ENCODE peak calls at places on chromosomes 6 and 20, in five cellular contexts. M, V, Y, H and O are unnamed samples.

GRCh38 chr6:140445474-140446004 is 1071.1 kb upstream of the CITED2 start:
- DNase-seq in M (peak; percentile 34), H (no peak), Y (peak; percentile 49), V (no peak), O (no peak)

GRCh38 chr20:63313349-63314014 is 20.5 kb downstream of the COL20A1 start:
- DNase-seq in Y (no peak), M (no peak), H (no peak), V (no peak), O (no peak)

GRCh38 chr6:14046476-14047068 is 71.0 kb upstream of the CD83 start:
- DNase-seq in H (peak; percentile 49), M (no peak), V (no peak), Y (peak; percentile 78), O (peak; percentile 54)

GRCh38 chr20:33188421-33188820 is 20.5 kb downstream of the BPIFA2 start:
- DNase-seq in H (no peak), V (no peak), Y (no peak), M (no peak), O (no peak)

GRCh38 chr6:132190097-132190814 is 211.0 kb downstream of the MOXD1 start:
- DNase-seq in V (no peak), Y (no peak), M (peak; percentile 43), H (no peak), O (no peak)

GRCh38 chr6:56746767-56747504 is 104.2 kb upstream of the DST start:
- DNase-seq in H (no peak), M (no peak), Y (no peak), V (no peak), O (no peak)

GRCh38 chr20:49270736-49271135 is 7.1 kb downstream of the ZNFX1 start:
- DNase-seq in Y (no peak), M (no peak), H (no peak), V (no peak), O (no peak)

GRCh38 chr20:48983423-48984400 is 62.2 kb downstream of the ARFGEF2 start:
- DNase-seq in V (no peak), M (peak; percentile 43), H (no peak), Y (peak; percentile 43), O (peak; percentile 63)

GRCh38 chr6:106974999-106975698 is 620 bp upstream of the CD24 start:
- DNase-seq in H (peak; percentile 33), V (peak; percentile 47), M (no peak), Y (peak; percentile 38), O (peak; percentile 75)

GRCh38 chr6:111423960-111424846 is 58.8 kb downstream of the REV3L start:
- DNase-seq in H (peak; percentile 39), V (peak; percentile 71), Y (peak; percentile 12), M (no peak), O (peak; percentile 64)

GRCh38 chr20:35539756-35540212 is 2.1 kb upstream of the ERGIC3 start:
- DNase-seq in H (peak; percentile 83), V (peak; percentile 38), M (no peak), Y (no peak), O (peak; percentile 91)

GRCh38 chr20:38829296-38829875 is 23.9 kb downstream of the PPP1R16B start:
- DNase-seq in Y (no peak), H (no peak), M (no peak), V (no peak), O (no peak)

GRCh38 chr6:163457637-163458561 is 43.4 kb downstream of the QKI start:
- DNase-seq in M (peak; percentile 67), H (peak; percentile 42), V (no peak), Y (peak; percentile 85), O (no peak)

GRCh38 chr6:168774381-168774780 is 333.4 kb downstream of the SMOC2 start:
- DNase-seq in H (no peak), V (no peak), M (no peak), Y (no peak), O (no peak)

GRCh38 chr20:31602779-31603441 is 2.2 kb upstream of the ID1 start:
- DNase-seq in Y (peak; percentile 30), V (no peak), H (no peak), M (no peak), O (peak; percentile 49)

GRCh38 chr6:52361945-52362442 is at the start of gene PAQR8:
- DNase-seq in H (peak; percentile 71), M (no peak), V (peak; percentile 74), Y (peak; percentile 98), O (peak; percentile 74)

GRCh38 chr6:10531942-10532341 is 10.8 kb downstream of the GCNT2 start:
- DNase-seq in H (no peak), Y (no peak), M (no peak), V (no peak), O (no peak)

GRCh38 chr6:71197267-71197666 is 91.3 kb upstream of the OGFRL1 start:
- DNase-seq in V (no peak), H (no peak), Y (no peak), M (peak; percentile 72), O (no peak)

GRCh38 chr6:7418238-7418905 is 28.8 kb downstream of the RIOK1 start:
- DNase-seq in H (no peak), Y (no peak), V (no peak), M (no peak), O (no peak)

GRCh38 chr6:134529921-134530320 is 212.0 kb upstream of the SGK1 start:
- DNase-seq in M (no peak), H (no peak), V (no peak), Y (peak; percentile 26), O (no peak)

GRCh38 chr6:388202-388903 is 3.2 kb upstream of the IRF4 start:
- DNase-seq in H (no peak), Y (no peak), V (no peak), M (no peak), O (no peak)